ENCODE peak calls at places on chromosomes 12 and 14, in seven cellular contexts. One of them, this sample, is unnamed.
A peak's percentile ranks its signal among the peaks of the same experiment; 100 is the strongest.

GRCh38 chr12:103901518-103902173 is 28.6 kb upstream of the HSP90B1 start:
- DNase-seq in psoas muscle: no peak
- DNase-seq in IMR-90: no peak
- DNase-seq in transverse colon: peak; percentile 18
- DNase-seq in fibroblast of lung: no peak
- DNase-seq in right atrium auricular region: no peak
- DNase-seq in CD8-positive, alpha-beta T cell: peak; percentile 53
- DNase-seq in this sample: no peak

GRCh38 chr12:31370645-31371620 is 45.0 kb upstream of the SINHCAF start:
- DNase-seq in right atrium auricular region: no peak
- DNase-seq in CD8-positive, alpha-beta T cell: no peak
- DNase-seq in transverse colon: peak; percentile 75
- DNase-seq in IMR-90: no peak
- DNase-seq in fibroblast of lung: peak; percentile 19
- DNase-seq in psoas muscle: no peak
- DNase-seq in this sample: no peak

GRCh38 chr12:11724888-11725310 is 75.4 kb downstream of the ETV6 start:
- DNase-seq in CD8-positive, alpha-beta T cell: no peak
- DNase-seq in transverse colon: no peak
- DNase-seq in right atrium auricular region: no peak
- DNase-seq in fibroblast of lung: peak; percentile 28
- DNase-seq in psoas muscle: no peak
- DNase-seq in IMR-90: peak; percentile 56
- DNase-seq in this sample: no peak

GRCh38 chr14:79730911-79731310 is 480.4 kb downstream of the DIO2 start:
- DNase-seq in right atrium auricular region: no peak
- DNase-seq in IMR-90: no peak
- DNase-seq in CD8-positive, alpha-beta T cell: no peak
- DNase-seq in fibroblast of lung: no peak
- DNase-seq in psoas muscle: no peak
- DNase-seq in transverse colon: no peak
- DNase-seq in this sample: no peak

GRCh38 chr12:1800646-1801284 is 19.6 kb upstream of the LRTM2 start:
- DNase-seq in transverse colon: peak; percentile 47
- DNase-seq in IMR-90: peak; percentile 54
- DNase-seq in psoas muscle: no peak
- DNase-seq in right atrium auricular region: no peak
- DNase-seq in CD8-positive, alpha-beta T cell: no peak
- DNase-seq in fibroblast of lung: peak; percentile 40
- DNase-seq in this sample: peak; percentile 71

GRCh38 chr14:95302667-95303066 is 17.0 kb downstream of the CLMN start:
- DNase-seq in psoas muscle: no peak
- DNase-seq in transverse colon: no peak
- DNase-seq in right atrium auricular region: no peak
- DNase-seq in CD8-positive, alpha-beta T cell: no peak
- DNase-seq in IMR-90: no peak
- DNase-seq in fibroblast of lung: no peak
- DNase-seq in this sample: no peak

GRCh38 chr14:79180656-79181055 is 1010.5 kb downstream of the NRXN3 start:
- DNase-seq in CD8-positive, alpha-beta T cell: no peak
- DNase-seq in psoas muscle: no peak
- DNase-seq in transverse colon: no peak
- DNase-seq in right atrium auricular region: no peak
- DNase-seq in fibroblast of lung: no peak
- DNase-seq in IMR-90: no peak
- DNase-seq in this sample: no peak

GRCh38 chr12:49187184-49187583 is 1.7 kb downstream of the TUBA1A start:
- DNase-seq in psoas muscle: peak; percentile 18
- DNase-seq in fibroblast of lung: peak; percentile 81
- DNase-seq in IMR-90: peak; percentile 61
- DNase-seq in right atrium auricular region: peak; percentile 70
- DNase-seq in transverse colon: no peak
- DNase-seq in CD8-positive, alpha-beta T cell: no peak
- DNase-seq in this sample: no peak

GRCh38 chr14:101465795-101466448 is 95.4 kb upstream of the DIO3 start:
- DNase-seq in IMR-90: no peak
- DNase-seq in right atrium auricular region: peak; percentile 46
- DNase-seq in psoas muscle: no peak
- DNase-seq in transverse colon: no peak
- DNase-seq in CD8-positive, alpha-beta T cell: no peak
- DNase-seq in fibroblast of lung: no peak
- DNase-seq in this sample: peak; percentile 45

GRCh38 chr12:75641031-75641780 is 129.8 kb upstream of the KRR1 start:
- DNase-seq in psoas muscle: no peak
- DNase-seq in IMR-90: peak; percentile 80
- DNase-seq in CD8-positive, alpha-beta T cell: peak; percentile 32
- DNase-seq in transverse colon: peak; percentile 8
- DNase-seq in right atrium auricular region: no peak
- DNase-seq in fibroblast of lung: peak; percentile 50
- DNase-seq in this sample: no peak

GRCh38 chr14:61662437-61663311 is 32.6 kb upstream of the HIF1A start:
- DNase-seq in IMR-90: peak; percentile 75
- DNase-seq in transverse colon: peak; percentile 41
- DNase-seq in right atrium auricular region: no peak
- DNase-seq in psoas muscle: no peak
- DNase-seq in CD8-positive, alpha-beta T cell: peak; percentile 53
- DNase-seq in fibroblast of lung: peak; percentile 81
- DNase-seq in this sample: no peak

GRCh38 chr14:57560681-57561080 is 67.0 kb upstream of the CCDC198 start:
- DNase-seq in IMR-90: no peak
- DNase-seq in fibroblast of lung: no peak
- DNase-seq in psoas muscle: no peak
- DNase-seq in transverse colon: no peak
- DNase-seq in right atrium auricular region: no peak
- DNase-seq in CD8-positive, alpha-beta T cell: no peak
- DNase-seq in this sample: no peak

GRCh38 chr12:63918788-63919300 is 74.3 kb downstream of the SRGAP1 start:
- DNase-seq in right atrium auricular region: no peak
- DNase-seq in transverse colon: no peak
- DNase-seq in fibroblast of lung: peak; percentile 98
- DNase-seq in CD8-positive, alpha-beta T cell: no peak
- DNase-seq in psoas muscle: no peak
- DNase-seq in IMR-90: peak; percentile 99
- DNase-seq in this sample: no peak

GRCh38 chr12:104132351-104132956 is 5.6 kb downstream of the NFYB start:
- DNase-seq in transverse colon: no peak
- DNase-seq in fibroblast of lung: no peak
- DNase-seq in CD8-positive, alpha-beta T cell: no peak
- DNase-seq in right atrium auricular region: no peak
- DNase-seq in IMR-90: no peak
- DNase-seq in psoas muscle: no peak
- DNase-seq in this sample: no peak

GRCh38 chr14:50410921-50411320 is 14.2 kb upstream of the CDKL1 start:
- DNase-seq in right atrium auricular region: no peak
- DNase-seq in psoas muscle: no peak
- DNase-seq in CD8-positive, alpha-beta T cell: no peak
- DNase-seq in IMR-90: peak; percentile 85
- DNase-seq in fibroblast of lung: peak; percentile 69
- DNase-seq in transverse colon: no peak
- DNase-seq in this sample: no peak

GRCh38 chr12:3604281-3604680 is 113.3 kb downstream of the PRMT8 start:
- DNase-seq in right atrium auricular region: no peak
- DNase-seq in transverse colon: no peak
- DNase-seq in fibroblast of lung: no peak
- DNase-seq in IMR-90: no peak
- DNase-seq in psoas muscle: no peak
- DNase-seq in CD8-positive, alpha-beta T cell: no peak
- DNase-seq in this sample: no peak

GRCh38 chr12:3607039-3607719 is 116.2 kb downstream of the PRMT8 start:
- DNase-seq in transverse colon: no peak
- DNase-seq in fibroblast of lung: no peak
- DNase-seq in IMR-90: no peak
- DNase-seq in CD8-positive, alpha-beta T cell: no peak
- DNase-seq in psoas muscle: no peak
- DNase-seq in right atrium auricular region: no peak
- DNase-seq in this sample: no peak

GRCh38 chr12:3606101-3606500 is 115.1 kb downstream of the PRMT8 start:
- DNase-seq in fibroblast of lung: no peak
- DNase-seq in transverse colon: no peak
- DNase-seq in right atrium auricular region: no peak
- DNase-seq in IMR-90: no peak
- DNase-seq in CD8-positive, alpha-beta T cell: no peak
- DNase-seq in psoas muscle: no peak
- DNase-seq in this sample: no peak

GRCh38 chr12:3603576-3603975 is 112.6 kb downstream of the PRMT8 start:
- DNase-seq in right atrium auricular region: no peak
- DNase-seq in CD8-positive, alpha-beta T cell: no peak
- DNase-seq in IMR-90: no peak
- DNase-seq in fibroblast of lung: no peak
- DNase-seq in transverse colon: no peak
- DNase-seq in psoas muscle: no peak
- DNase-seq in this sample: no peak

GRCh38 chr12:3604750-3605638 is 114.0 kb downstream of the PRMT8 start:
- DNase-seq in fibroblast of lung: no peak
- DNase-seq in right atrium auricular region: no peak
- DNase-seq in CD8-positive, alpha-beta T cell: no peak
- DNase-seq in IMR-90: no peak
- DNase-seq in transverse colon: peak; percentile 39
- DNase-seq in psoas muscle: peak; percentile 27
- DNase-seq in this sample: no peak
- H3K4me3 ChIP-seq in fibroblast of lung: no peak overlapping the region
- H3K4me3 ChIP-seq in right atrium auricular region: no peak overlapping the region
- H3K4me3 ChIP-seq in CD8-positive, alpha-beta T cell: no peak overlapping the region
- H3K4me3 ChIP-seq in IMR-90: no peak overlapping the region
- H3K4me3 ChIP-seq in transverse colon: no peak overlapping the region
- H3K4me3 ChIP-seq in psoas muscle: no peak overlapping the region
- H3K4me3 ChIP-seq in this sample: no peak overlapping the region

GRCh38 chr12:25884024-25884919 is 74.2 kb upstream of the RASSF8 start:
- DNase-seq in right atrium auricular region: no peak
- DNase-seq in psoas muscle: no peak
- DNase-seq in IMR-90: no peak
- DNase-seq in fibroblast of lung: no peak
- DNase-seq in CD8-positive, alpha-beta T cell: no peak
- DNase-seq in transverse colon: no peak
- DNase-seq in this sample: no peak
- TF ChIP-seq CTCF in right atrium auricular region: no peak
- TF ChIP-seq CTCF in psoas muscle: no peak
- TF ChIP-seq CTCF in IMR-90: no peak
- TF ChIP-seq CTCF in fibroblast of lung: no peak
- TF ChIP-seq CTCF in CD8-positive, alpha-beta T cell: no peak
- TF ChIP-seq CTCF in transverse colon: no peak
- TF ChIP-seq CTCF in this sample: no peak

GRCh38 chr12:9757433-9758025 is 3.2 kb downstream of the CD69 start:
- DNase-seq in psoas muscle: no peak
- DNase-seq in right atrium auricular region: no peak
- DNase-seq in transverse colon: no peak
- DNase-seq in fibroblast of lung: no peak
- DNase-seq in IMR-90: no peak
- DNase-seq in CD8-positive, alpha-beta T cell: no peak
- DNase-seq in this sample: no peak

GRCh38 chr12:9756756-9757155 is 3.9 kb downstream of the CD69 start:
- DNase-seq in CD8-positive, alpha-beta T cell: no peak
- DNase-seq in transverse colon: no peak
- DNase-seq in psoas muscle: no peak
- DNase-seq in right atrium auricular region: no peak
- DNase-seq in fibroblast of lung: no peak
- DNase-seq in IMR-90: no peak
- DNase-seq in this sample: no peak

GRCh38 chr12:9754097-9754964 is 6.4 kb downstream of the CD69 start:
- DNase-seq in fibroblast of lung: no peak
- DNase-seq in CD8-positive, alpha-beta T cell: no peak
- DNase-seq in transverse colon: no peak
- DNase-seq in IMR-90: no peak
- DNase-seq in psoas muscle: no peak
- DNase-seq in right atrium auricular region: no peak
- DNase-seq in this sample: no peak

GRCh38 chr12:9754984-9755383 is 5.7 kb downstream of the CD69 start:
- DNase-seq in transverse colon: no peak
- DNase-seq in CD8-positive, alpha-beta T cell: no peak
- DNase-seq in right atrium auricular region: no peak
- DNase-seq in psoas muscle: no peak
- DNase-seq in IMR-90: no peak
- DNase-seq in fibroblast of lung: no peak
- DNase-seq in this sample: no peak

DNA sequence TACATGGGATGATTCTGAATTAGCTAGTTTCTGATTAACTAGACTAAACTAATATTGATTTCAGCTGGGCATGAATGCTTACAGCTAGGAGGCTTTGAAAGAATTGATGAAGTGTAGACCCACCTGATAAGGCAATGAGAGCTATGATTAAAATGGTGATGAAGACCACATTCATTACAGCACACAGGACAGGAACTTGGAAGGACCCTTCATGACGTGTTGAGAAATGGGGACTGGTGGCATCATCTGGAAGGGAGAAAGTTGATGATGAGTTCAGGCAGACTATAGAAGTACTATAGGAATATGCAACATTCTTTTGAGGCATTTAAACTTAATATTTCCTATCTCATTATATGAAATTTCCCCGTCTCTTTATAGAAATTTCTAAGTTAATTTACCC is 4.5 kb downstream of the CD69 start:
- DNase-seq in IMR-90: no peak
- DNase-seq in CD8-positive, alpha-beta T cell: no peak
- DNase-seq in fibroblast of lung: no peak
- DNase-seq in transverse colon: no peak
- DNase-seq in psoas muscle: no peak
- DNase-seq in right atrium auricular region: no peak
- DNase-seq in this sample: no peak
- H3K27ac ChIP-seq in IMR-90: no peak overlapping the region
- H3K27ac ChIP-seq in CD8-positive, alpha-beta T cell: no peak overlapping the region
- H3K27ac ChIP-seq in fibroblast of lung: no peak overlapping the region
- H3K27ac ChIP-seq in transverse colon: no peak overlapping the region
- H3K27ac ChIP-seq in psoas muscle: no peak overlapping the region
- H3K27ac ChIP-seq in right atrium auricular region: no peak overlapping the region
- H3K27ac ChIP-seq in this sample: no peak overlapping the region

GRCh38 chr14:89417469-89418225 is 614 bp upstream of the FOXN3 start:
- DNase-seq in right atrium auricular region: peak; percentile 73
- DNase-seq in fibroblast of lung: peak; percentile 57
- DNase-seq in CD8-positive, alpha-beta T cell: peak; percentile 61
- DNase-seq in IMR-90: peak; percentile 33
- DNase-seq in psoas muscle: peak; percentile 62
- DNase-seq in transverse colon: peak; percentile 60
- DNase-seq in this sample: peak; percentile 86

GRCh38 chr14:89416002-89416995 is 734 bp downstream of the FOXN3 start:
- DNase-seq in psoas muscle: peak; percentile 100
- DNase-seq in right atrium auricular region: peak; percentile 99
- DNase-seq in fibroblast of lung: peak; percentile 98
- DNase-seq in IMR-90: peak; percentile 97
- DNase-seq in transverse colon: peak; percentile 100
- DNase-seq in CD8-positive, alpha-beta T cell: peak; percentile 100
- DNase-seq in this sample: peak; percentile 99

GRCh38 chr14:89417111-89417468 is at the start of gene FOXN3:
- DNase-seq in IMR-90: peak; percentile 86
- DNase-seq in transverse colon: peak; percentile 95
- DNase-seq in right atrium auricular region: peak; percentile 93
- DNase-seq in CD8-positive, alpha-beta T cell: peak; percentile 86
- DNase-seq in psoas muscle: peak; percentile 92
- DNase-seq in fibroblast of lung: peak; percentile 91
- DNase-seq in this sample: peak; percentile 93

GRCh38 chr14:89411976-89412375 is 5.1 kb downstream of the FOXN3 start:
- DNase-seq in IMR-90: no peak
- DNase-seq in CD8-positive, alpha-beta T cell: no peak
- DNase-seq in right atrium auricular region: no peak
- DNase-seq in fibroblast of lung: no peak
- DNase-seq in psoas muscle: no peak
- DNase-seq in transverse colon: no peak
- DNase-seq in this sample: no peak

DNA sequence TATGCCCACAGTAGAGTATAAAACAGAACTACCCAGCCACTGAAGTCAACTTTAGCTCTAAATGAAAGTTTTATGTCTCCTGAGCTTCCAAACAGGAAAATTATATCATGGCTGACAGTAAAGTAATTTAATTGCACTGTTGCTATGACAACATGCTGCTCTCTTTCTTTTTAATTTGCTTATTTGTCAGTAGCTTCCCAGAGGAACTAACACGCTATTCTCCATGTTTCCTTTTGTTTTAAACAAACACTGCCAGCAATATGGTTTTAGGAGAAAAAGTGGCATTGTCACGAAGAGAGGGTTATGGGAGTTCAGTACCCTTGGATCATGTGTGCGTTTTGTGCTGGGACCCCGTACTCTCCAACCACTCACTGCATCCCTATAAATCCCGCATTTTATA is 1.9 kb downstream of the FOXN3 start:
- DNase-seq in fibroblast of lung: peak; percentile 28
- DNase-seq in CD8-positive, alpha-beta T cell: no peak
- DNase-seq in psoas muscle: no peak
- DNase-seq in right atrium auricular region: no peak
- DNase-seq in IMR-90: no peak
- DNase-seq in transverse colon: no peak
- DNase-seq in this sample: no peak
- H3K4me3 ChIP-seq in fibroblast of lung: peak overlapping the region; percentile 88
- H3K4me3 ChIP-seq in CD8-positive, alpha-beta T cell: no peak overlapping the region
- H3K4me3 ChIP-seq in psoas muscle: peak overlapping the region; percentile 82
- H3K4me3 ChIP-seq in right atrium auricular region: peak overlapping the region; percentile 95
- H3K4me3 ChIP-seq in IMR-90: peak overlapping the region; percentile 62
- H3K4me3 ChIP-seq in transverse colon: peak overlapping the region; percentile 94
- H3K4me3 ChIP-seq in this sample: peak overlapping the region; percentile 100